ENCODE peak calls at places on chromosomes 6 and 20, in four cellular contexts. R is fibroblast of lung, M is ovary, H is right atrium auricular region. C is an unnamed sample.

GRCh38 chr20:2696646-2697045 is 4.1 kb downstream of the EBF4 start:
- DNase-seq in R (no peak), M (no peak), H (no peak), C (no peak)

GRCh38 chr20:59726196-59726595 is 121.9 kb downstream of the PHACTR3 start:
- DNase-seq in R (no peak), M (no peak), H (peak), C (no peak)

GRCh38 chr6:160221423-160221822 is 37.2 kb downstream of the SLC22A2 start:
- DNase-seq in R (peak), M (no peak), H (no peak), C (no peak)

GRCh38 chr6:106431972-106432371 is 71.5 kb downstream of the CRYBG1 start:
- DNase-seq in R (no peak), M (no peak), H (no peak), C (no peak)

GRCh38 chr20:32385541-32385940 is 27.4 kb downstream of the ASXL1 start:
- DNase-seq in R (peak), M (no peak), H (no peak), C (no peak)

GRCh38 chr20:63397155-63397843 is 36.1 kb upstream of the CHRNA4 start:
- DNase-seq in R (no peak), M (no peak), H (no peak), C (no peak)

GRCh38 chr20:15375836-15376235 is 1038.4 kb upstream of the FLRT3 start:
- DNase-seq in R (no peak), M (no peak), H (no peak), C (no peak)

GRCh38 chr20:61057313-61058171 is 194.5 kb upstream of the CDH4 start:
- DNase-seq in R (no peak), M (no peak), H (no peak), C (no peak)

GRCh38 chr20:57902478-57902877 is 192.7 kb upstream of the PMEPA1 start:
- DNase-seq in R (no peak), M (no peak), H (no peak), C (no peak)

GRCh38 chr6:102742033-102742432 is 1348.5 kb downstream of the GRIK2 start:
- DNase-seq in R (no peak), M (no peak), H (no peak), C (no peak)

GRCh38 chr6:159691133-159691962 is 1.7 kb downstream of the SOD2 start:
- DNase-seq in R (peak), M (no peak), H (no peak), C (no peak)

GRCh38 chr20:3932277-3933073 is 43.3 kb downstream of the PANK2 start:
- DNase-seq in R (peak), M (no peak), H (no peak), C (no peak)

GRCh38 chr6:140441256-140441655 is 1066.8 kb upstream of the CITED2 start:
- DNase-seq in R (peak), M (peak), H (peak), C (no peak)

GRCh38 chr6:39812853-39813533 is 20.8 kb downstream of the DAAM2 start:
- DNase-seq in R (peak), M (no peak), H (no peak), C (no peak)

GRCh38 chr6:121436966-121437756 is 1.7 kb downstream of the GJA1 start:
- DNase-seq in R (peak), M (peak), H (no peak), C (no peak)

GRCh38 chr6:36844232-36845170 is 5.3 kb upstream of the CPNE5 start:
- DNase-seq in R (no peak), M (no peak), H (no peak), C (no peak)

GRCh38 chr6:36847152-36847551 is 7.9 kb upstream of the CPNE5 start:
- DNase-seq in R (no peak), M (no peak), H (no peak), C (no peak)

GRCh38 chr6:36847991-36848390 is 8.7 kb upstream of the CPNE5 start:
- DNase-seq in R (no peak), M (no peak), H (no peak), C (no peak)

GRCh38 chr6:36843169-36843568 is 3.9 kb upstream of the CPNE5 start:
- DNase-seq in R (no peak), M (no peak), H (no peak), C (no peak)

DNA sequence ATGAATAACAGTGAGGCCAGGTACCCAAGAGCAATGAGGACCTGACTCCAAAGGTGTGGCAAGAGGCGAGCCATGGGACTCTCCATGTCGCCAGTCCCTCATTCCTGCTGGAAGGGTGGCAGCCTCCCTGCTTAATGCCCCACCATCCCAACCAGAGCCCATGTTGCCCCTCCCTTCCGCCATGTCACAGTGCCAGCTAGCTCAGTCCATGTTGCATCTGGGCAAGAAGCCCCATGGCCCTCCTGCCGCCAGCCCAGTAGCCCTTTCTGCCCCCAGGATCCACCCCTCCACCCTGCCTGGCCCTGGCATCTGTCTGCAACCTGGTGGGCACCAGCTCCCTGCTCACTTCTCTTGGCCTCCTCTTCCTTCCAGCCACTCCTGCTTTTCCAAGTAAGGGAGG is 6.0 kb upstream of the CPNE5 start:
- DNase-seq in R (no peak), M (no peak), H (no peak), C (no peak)
- H3K4me3 ChIP-seq in R (no peak), M (no peak), H (peak), C (no peak)

GRCh38 chr20:41573955-41574354 is 44.2 kb downstream of the CHD6 start:
- DNase-seq in R (no peak), M (no peak), H (no peak), C (no peak)

GRCh38 chr20:41574802-41575389 is 43.3 kb downstream of the CHD6 start:
- DNase-seq in R (no peak), M (no peak), H (no peak), C (no peak)

GRCh38 chr20:41571006-41571405 is 47.2 kb downstream of the CHD6 start:
- DNase-seq in R (no peak), M (no peak), H (no peak), C (no peak)

GRCh38 chr20:41570552-41570951 is 47.6 kb downstream of the CHD6 start:
- DNase-seq in R (no peak), M (no peak), H (no peak), C (no peak)

GRCh38 chr20:41572010-41572572 is 46.1 kb downstream of the CHD6 start:
- DNase-seq in R (no peak), M (no peak), H (no peak), C (no peak)
- TF ChIP-seq CTCF in R (no peak), M (no peak), H (peak), C (no peak)

DNA sequence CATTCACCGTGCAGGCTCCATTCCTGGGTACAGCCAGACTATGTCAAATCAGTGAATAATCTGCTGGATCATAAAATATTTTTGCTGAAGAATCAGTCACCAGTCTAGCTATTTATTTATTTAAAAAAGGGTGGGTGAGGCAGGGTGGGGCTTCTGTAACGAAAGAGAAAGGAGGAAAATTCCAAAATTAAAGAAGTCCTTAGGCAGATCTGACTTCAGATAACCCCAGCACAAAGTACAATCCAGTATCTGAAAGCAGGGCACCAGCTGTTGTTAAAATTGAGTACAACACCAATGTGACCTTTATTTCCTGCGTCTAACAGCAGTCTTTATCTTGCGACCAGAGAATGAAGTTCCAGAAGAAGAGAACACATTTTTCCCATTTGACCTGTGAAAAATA is 15.7 kb downstream of the FAM8A1 start:
- DNase-seq in R (no peak), M (no peak), H (no peak), C (no peak)
- H3K27ac ChIP-seq in R (no peak), M (no peak), H (no peak), C (no peak)

DNA sequence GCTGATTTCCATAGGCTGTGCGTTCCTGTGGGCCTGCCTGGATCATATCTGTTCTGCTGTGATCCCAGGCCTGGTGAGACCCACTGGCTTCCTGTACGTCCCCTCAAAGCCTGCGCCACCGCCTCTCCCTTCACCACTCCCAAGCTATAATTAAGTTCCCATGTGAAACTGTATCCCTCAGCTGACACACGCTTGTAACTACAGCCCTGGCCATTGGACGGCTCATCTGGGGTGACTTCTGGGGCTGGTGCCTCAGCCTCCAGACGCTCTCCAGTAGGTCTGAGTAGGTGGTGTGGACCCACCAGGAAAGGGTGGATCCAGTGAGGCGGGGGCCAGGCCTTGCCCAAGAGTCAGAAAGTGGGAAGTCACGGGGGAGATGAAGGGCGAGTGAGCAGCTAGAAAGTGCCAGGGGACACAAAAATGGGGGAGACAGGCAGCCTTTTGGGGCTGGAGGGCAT is 21.0 kb downstream of the PPARD start:
- DNase-seq in R (peak), M (no peak), H (no peak), C (no peak)
- H3K4me3 ChIP-seq in R (no peak), M (no peak), H (no peak), C (no peak)

DNA sequence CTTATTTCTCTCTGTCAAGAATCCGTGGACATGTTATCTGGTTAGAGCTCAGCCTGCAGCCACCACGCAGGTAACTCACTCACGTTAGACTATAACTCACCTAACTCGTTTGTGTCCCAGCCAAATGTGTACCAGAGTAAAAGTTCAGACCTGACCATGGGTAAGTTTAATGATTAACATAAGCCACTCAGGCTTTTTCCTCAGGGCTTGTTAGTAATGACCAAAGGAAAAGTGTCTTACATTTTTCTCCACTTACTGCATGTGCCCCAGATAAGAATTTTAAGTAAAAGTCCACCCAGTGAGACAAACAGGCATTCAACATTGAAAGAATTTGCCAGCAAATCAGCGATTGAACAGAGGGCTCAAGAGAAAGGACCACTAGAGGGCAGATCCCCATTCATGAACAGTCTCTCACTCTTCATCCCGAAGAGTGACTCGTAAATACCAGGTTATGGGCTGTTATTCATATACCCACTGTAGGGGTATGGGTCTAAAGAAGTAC is at the start of gene PKHD1:
- DNase-seq in R (no peak), M (no peak), H (no peak), C (no peak)
- TF ChIP-seq CTCF in R (no peak), M (no peak), H (peak), C (peak)

GRCh38 chr20:25226433-25227316 is 21.2 kb upstream of the PYGB start:
- DNase-seq in R (no peak), M (no peak), H (peak), C (no peak)

GRCh38 chr20:25233016-25233772 is 14.7 kb upstream of the PYGB start:
- DNase-seq in R (peak), M (peak), H (peak), C (no peak)

GRCh38 chr20:25230177-25230831 is 17.6 kb upstream of the PYGB start:
- DNase-seq in R (no peak), M (no peak), H (no peak), C (no peak)

GRCh38 chr20:25227317-25227831 is 20.5 kb upstream of the PYGB start:
- DNase-seq in R (peak), M (no peak), H (peak), C (no peak)

GRCh38 chr20:25229486-25230176 is 18.3 kb upstream of the PYGB start:
- DNase-seq in R (no peak), M (no peak), H (no peak), C (no peak)
- H3K27ac ChIP-seq in R (no peak), M (no peak), H (peak), C (no peak)

DNA sequence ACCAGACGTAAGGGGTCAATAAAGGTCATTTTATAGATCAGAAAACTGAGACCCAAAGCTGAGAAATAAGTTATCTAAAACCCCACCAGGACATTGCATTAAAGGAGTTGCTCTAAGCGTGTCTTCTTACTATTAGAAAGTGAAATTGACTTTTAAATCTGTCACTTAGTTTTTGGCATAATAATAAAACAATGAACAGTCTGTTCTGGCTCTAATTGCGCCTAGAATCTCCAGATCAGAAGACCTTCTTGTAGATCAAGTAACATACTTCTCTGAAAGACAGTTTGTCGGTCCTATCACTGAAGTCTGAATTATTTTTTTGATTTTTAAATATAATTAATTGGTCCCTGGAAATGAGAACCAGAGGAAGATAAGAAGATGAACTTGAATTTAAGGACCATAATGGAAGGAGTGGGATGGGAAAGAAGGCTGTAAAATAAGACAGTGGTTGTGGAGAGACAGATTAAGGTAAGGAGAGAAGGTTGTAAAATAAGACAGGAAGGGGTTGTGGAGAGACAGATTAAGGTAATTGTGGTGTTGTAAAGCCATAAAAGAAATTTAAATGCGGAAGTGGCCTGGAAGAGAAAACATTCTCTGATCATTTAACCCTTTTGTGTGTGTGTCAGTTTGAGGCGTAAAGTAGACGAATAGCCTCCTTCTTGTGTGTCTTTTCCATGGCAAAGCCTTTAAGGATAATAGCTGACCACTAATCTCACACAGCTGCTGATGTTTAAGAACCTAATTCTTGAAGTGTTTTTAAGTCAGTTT is 20.0 kb downstream of the TOP1 start:
- DNase-seq in R (no peak), M (no peak), H (no peak), C (no peak)
- H3K4me3 ChIP-seq in R (peak), M (no peak), H (no peak), C (no peak)

GRCh38 chr6:167140589-167141474 is 16.9 kb downstream of the GPR31 start:
- DNase-seq in R (no peak), M (no peak), H (no peak), C (no peak)

GRCh38 chr6:167139761-167140160 is 16.9 kb downstream of the CCR6 start:
- DNase-seq in R (no peak), M (no peak), H (no peak), C (no peak)

GRCh38 chr6:167141667-167142432 is 15.9 kb downstream of the GPR31 start:
- DNase-seq in R (no peak), M (peak), H (no peak), C (peak)

GRCh38 chr6:167143041-167143440 is 14.7 kb downstream of the GPR31 start:
- DNase-seq in R (no peak), M (no peak), H (no peak), C (no peak)

DNA sequence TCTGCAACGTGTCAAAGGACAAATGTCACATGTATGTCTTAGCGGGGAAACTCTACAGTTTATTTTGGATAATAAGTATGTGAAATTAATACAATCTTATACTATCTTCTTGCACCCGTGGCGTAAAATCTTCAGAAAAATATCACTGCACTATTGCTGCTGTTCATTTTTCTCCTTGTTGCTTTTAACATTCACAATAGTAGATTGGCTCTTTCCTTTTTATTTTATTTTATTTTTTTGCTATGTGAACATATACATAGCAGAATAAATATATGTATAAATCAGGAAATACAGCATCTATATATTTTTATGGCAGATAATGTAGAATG is 15.4 kb downstream of the GPR31 start:
- DNase-seq in R (no peak), M (no peak), H (no peak), C (no peak)
- TF ChIP-seq CTCF in R (no peak), M (no peak), H (peak), C (no peak)